ENCODE peak calls at places on chromosomes 12 and 14, in eight cellular contexts. G is left ventricle myocardium inferior, N is gastrocnemius medialis, T is foreskin fibroblast, H is osteoblast, I is Caco-2, V is GM12878, A is upper lobe of right lung. X is an unnamed sample.

GRCh38 chr14:38208825-38209562 is 1.3 kb downstream of the SSTR1 start:
- DNase-seq in H (peak), G (peak), N (no peak), I (peak), V (no peak), T (peak), A (peak), X (no peak)

GRCh38 chr12:127928615-127929014 is 338.4 kb upstream of the TMEM132C start:
- DNase-seq in I (no peak), G (no peak), H (peak), A (no peak), V (no peak), N (no peak), T (peak), X (no peak)

GRCh38 chr12:71469235-71469873 is 29.8 kb downstream of the LGR5 start:
- DNase-seq in G (no peak), V (no peak), A (no peak), I (peak), H (peak), T (peak), N (no peak), X (no peak)

GRCh38 chr12:90652280-90652679 is 302.7 kb downstream of the CCER1 start:
- DNase-seq in A (no peak), I (no peak), T (peak), G (no peak), V (no peak), N (no peak), H (no peak), X (no peak)

GRCh38 chr14:50822501-50823042 is 8.4 kb downstream of the NIN start:
- DNase-seq in V (peak), H (no peak), N (no peak), A (no peak), I (no peak), G (no peak), T (no peak), X (no peak)

GRCh38 chr14:71235865-71236264 is 328.6 kb downstream of the PCNX1 start:
- DNase-seq in N (no peak), V (no peak), T (peak), H (no peak), I (no peak), A (no peak), G (peak), X (peak)

GRCh38 chr12:71216725-71217579 is 59.2 kb upstream of the TSPAN8 start:
- DNase-seq in G (no peak), V (no peak), I (peak), H (no peak), T (peak), A (no peak), N (no peak), X (peak)

GRCh38 chr14:78614651-78615050 is 444.5 kb downstream of the NRXN3 start:
- DNase-seq in G (no peak), H (no peak), V (no peak), I (no peak), A (no peak), N (no peak), T (peak), X (no peak)

GRCh38 chr14:23055621-23056256 is 1.6 kb downstream of the CDH24 start:
- DNase-seq in V (no peak), G (no peak), A (no peak), H (peak), T (peak), N (no peak), I (no peak), X (no peak)

GRCh38 chr14:90816686-90817436 is 631 bp upstream of the TTC7B start:
- DNase-seq in G (no peak), N (no peak), A (no peak), T (no peak), H (peak), V (no peak), I (no peak), X (no peak)

GRCh38 chr14:70827366-70828151 is 18.2 kb upstream of the MAP3K9 start:
- DNase-seq in H (peak), T (peak), A (no peak), N (no peak), G (no peak), V (no peak), I (no peak), X (no peak)

GRCh38 chr14:105086833-105087307 is 21.6 kb upstream of the GPR132 start:
- DNase-seq in G (peak), V (no peak), I (peak), A (peak), H (peak), N (no peak), T (peak), X (peak)

GRCh38 chr14:20632448-20632830 is 9.1 kb downstream of the OR6S1 start:
- DNase-seq in A (no peak), H (no peak), T (no peak), V (no peak), N (no peak), I (no peak), G (no peak), X (no peak)

GRCh38 chr12:29609431-29610215 is 112.1 kb upstream of the OVCH1 start:
- DNase-seq in H (no peak), T (no peak), G (no peak), I (no peak), V (no peak), N (no peak), A (no peak), X (no peak)

GRCh38 chr12:133129368-133130037 is 571 bp downstream of the ZNF891 start:
- DNase-seq in H (no peak), T (no peak), A (no peak), V (no peak), I (no peak), G (no peak), N (peak), X (no peak)

GRCh38 chr12:116525418-116526001 is 33.7 kb upstream of the MAP1LC3B2 start:
- DNase-seq in I (no peak), A (no peak), V (no peak), G (peak), N (peak), T (peak), H (peak), X (peak)

GRCh38 chr14:92683041-92683440 is 65.4 kb downstream of the LGMN start:
- DNase-seq in I (no peak), H (no peak), A (peak), V (no peak), N (no peak), T (no peak), G (no peak), X (no peak)

GRCh38 chr12:53214687-53215455 is 7.8 kb upstream of the ITGB7 start:
- DNase-seq in V (no peak), I (no peak), A (no peak), G (peak), N (no peak), H (peak), T (no peak), X (no peak)

GRCh38 chr14:66610154-66610563 is 102.2 kb downstream of the GPHN start:
- DNase-seq in I (no peak), V (no peak), N (no peak), G (no peak), T (peak), A (no peak), H (no peak), X (no peak)

GRCh38 chr14:94771906-94772468 is 2.1 kb upstream of the GSC start:
- DNase-seq in A (no peak), H (no peak), V (no peak), T (no peak), N (no peak), I (no peak), G (no peak), X (no peak)

GRCh38 chr12:67966560-67966959 is 22.7 kb upstream of the IFNG-AS1 start:
- DNase-seq in A (no peak), I (no peak), T (no peak), V (no peak), H (no peak), G (no peak), N (no peak), X (no peak)

GRCh38 chr12:50637870-50638481 is 125.9 kb upstream of the ATF1 start:
- DNase-seq in H (no peak), G (no peak), I (no peak), T (peak), A (no peak), V (no peak), N (no peak), X (no peak)

GRCh38 chr14:76439237-76439775 is 63.4 kb downstream of the ESRRB start:
- DNase-seq in A (no peak), G (no peak), N (no peak), T (no peak), H (no peak), V (no peak), I (no peak), X (no peak)

GRCh38 chr14:76430017-76430416 is 54.1 kb downstream of the ESRRB start:
- DNase-seq in G (no peak), A (no peak), I (no peak), V (no peak), H (no peak), T (no peak), N (no peak), X (no peak)

GRCh38 chr14:76430475-76430980 is 54.6 kb downstream of the ESRRB start:
- DNase-seq in V (no peak), I (no peak), T (no peak), H (no peak), G (no peak), A (no peak), N (no peak), X (no peak)

GRCh38 chr14:76432967-76433752 is 57.2 kb downstream of the ESRRB start:
- DNase-seq in N (no peak), I (no peak), G (no peak), T (no peak), A (no peak), V (no peak), H (no peak), X (no peak)

GRCh38 chr14:76434220-76434619 is 58.3 kb downstream of the ESRRB start:
- DNase-seq in T (no peak), I (no peak), N (no peak), H (no peak), G (no peak), V (no peak), A (no peak), X (no peak)
- TF ChIP-seq CTCF in T (no peak), I (no peak), N (no peak), H (no peak), G (no peak), V (no peak), A (no peak), X (no peak)

DNA sequence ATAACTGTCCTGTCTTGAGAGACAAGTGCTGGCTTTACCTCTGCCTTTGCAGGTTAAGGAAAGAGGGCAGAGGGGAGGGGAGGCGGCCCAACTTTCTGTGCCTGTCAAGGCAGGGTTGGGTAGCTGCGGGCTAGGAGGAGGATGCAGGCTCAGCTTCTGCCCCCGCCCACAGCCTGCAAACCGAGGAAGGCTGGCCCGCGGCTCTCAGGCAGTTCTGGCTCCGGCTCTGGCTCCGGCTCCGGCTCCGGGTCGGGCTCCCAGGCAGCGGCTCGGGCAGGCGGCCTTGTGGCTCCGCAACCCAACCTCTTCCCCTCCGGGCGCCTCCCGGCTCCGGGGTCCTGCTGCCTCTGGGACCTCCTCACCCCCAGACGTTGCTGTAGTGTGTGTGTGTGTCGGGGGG is 92.9 kb downstream of the TMEM30B start:
- DNase-seq in T (peak), A (no peak), I (no peak), N (peak), G (peak), H (peak), V (no peak), X (peak)
- H3K4me3 ChIP-seq in T (no peak), A (no peak), I (no peak), N (peak), G (peak), H (peak), V (no peak), X (no peak)

GRCh38 chr14:63633801-63634200 is 7.9 kb downstream of the WDR89 start:
- DNase-seq in N (no peak), H (no peak), I (no peak), T (peak), V (no peak), A (no peak), G (no peak), X (no peak)
- TF ChIP-seq CTCF in N (no peak), H (no peak), I (no peak), T (no peak), V (no peak), A (no peak), G (no peak), X (no peak)

GRCh38 chr14:75069811-75070145 is 337 bp downstream of the ZC2HC1C start:
- DNase-seq in I (no peak), A (no peak), G (no peak), H (no peak), V (no peak), N (peak), T (no peak), X (no peak)
- H3K4me3 ChIP-seq in I (peak), A (peak), G (peak), H (peak), V (peak), N (peak), T (peak), X (no peak)

X was measured in lower leg skin.